ENCODE peak calls at places on chromosomes 5 and 9, in nine cellular contexts. A is heart left ventricle, W is AG04450, N is breast epithelium, Q is lower lobe of right lung, P is GM12878, D is upper lobe of right lung, M is brain microvascular endothelial cell, G is psoas muscle. Y is an unnamed sample. For H3K27me3, the result is how much of the 10 kb centered on the place peaks cover.

GRCh38 chr9:110255417-110256141 is 728 bp downstream of the TXN start:
- DNase-seq in A (peak), W (no peak), N (peak), Q (peak), P (no peak), D (peak), M (peak), G (peak), Y (no peak)

GRCh38 chr5:138900281-138900965 is 25.3 kb upstream of the LRRTM2 start:
- DNase-seq in A (no peak), W (peak), N (no peak), Q (no peak), P (no peak), D (no peak), M (peak), G (no peak), Y (no peak)

GRCh38 chr5:32690153-32690552 is 21.0 kb upstream of the NPR3 start:
- DNase-seq in A (no peak), W (no peak), N (no peak), Q (no peak), P (no peak), D (no peak), M (no peak), G (no peak), Y (no peak)

GRCh38 chr9:120714846-120715231 is 569 bp upstream of the MEGF9 start:
- DNase-seq in A (peak), W (no peak), N (no peak), Q (no peak), P (no peak), D (no peak), M (no peak), G (no peak), Y (no peak)

GRCh38 chr5:172952034-172952511 is 7.2 kb upstream of the RPL26L1 start:
- DNase-seq in A (no peak), W (no peak), N (no peak), Q (no peak), P (no peak), D (no peak), M (no peak), G (no peak), Y (no peak)

GRCh38 chr5:142871056-142871879 is 101.1 kb downstream of the ARHGAP26 start:
- DNase-seq in A (no peak), W (no peak), N (peak), Q (peak), P (no peak), D (no peak), M (no peak), G (no peak), Y (no peak)

GRCh38 chr5:1416856-1417469 is 28.3 kb downstream of the SLC6A3 start:
- DNase-seq in A (no peak), W (no peak), N (no peak), Q (peak), P (no peak), D (peak), M (no peak), G (peak), Y (no peak)

GRCh38 chr9:70979971-70980370 is 141.4 kb downstream of the TRPM3 start:
- DNase-seq in A (no peak), W (no peak), N (no peak), Q (no peak), P (no peak), D (no peak), M (no peak), G (no peak), Y (no peak)

GRCh38 chr9:134189475-134190231 is 25.3 kb upstream of the RNU6ATAC start:
- DNase-seq in A (peak), W (no peak), N (no peak), Q (no peak), P (no peak), D (peak), M (no peak), G (peak), Y (no peak)

GRCh38 chr9:92600075-92600741 is 64.4 kb upstream of the ECM2 start:
- DNase-seq in A (peak), W (no peak), N (no peak), Q (no peak), P (no peak), D (no peak), M (no peak), G (no peak), Y (no peak)

GRCh38 chr5:88734983-88735382 is 148.0 kb downstream of the MEF2C start:
- DNase-seq in A (no peak), W (no peak), N (no peak), Q (no peak), P (peak), D (no peak), M (no peak), G (no peak), Y (no peak)

GRCh38 chr5:116557669-116558271 is 16.9 kb downstream of the SEMA6A start:
- DNase-seq in A (no peak), W (no peak), N (no peak), Q (no peak), P (no peak), D (no peak), M (no peak), G (no peak), Y (no peak)

GRCh38 chr5:95858023-95858461 is 35.5 kb upstream of the GLRX start:
- DNase-seq in A (peak), W (peak), N (no peak), Q (no peak), P (no peak), D (peak), M (peak), G (peak), Y (no peak)

GRCh38 chr9:126395439-126396212 is 69.0 kb downstream of the MVB12B start:
- DNase-seq in A (no peak), W (peak), N (no peak), Q (no peak), P (no peak), D (no peak), M (peak), G (no peak), Y (no peak)

GRCh38 chr5:95917207-95917606 is 44.4 kb downstream of the ELL2 start:
- DNase-seq in A (no peak), W (no peak), N (no peak), Q (no peak), P (no peak), D (no peak), M (no peak), G (no peak), Y (no peak)

GRCh38 chr5:150757087-150757649 is 1.6 kb downstream of the DCTN4 start:
- DNase-seq in A (no peak), W (no peak), N (no peak), Q (no peak), P (no peak), D (no peak), M (no peak), G (no peak), Y (no peak)

GRCh38 chr5:89213584-89213983 is 330.6 kb upstream of the MEF2C start:
- DNase-seq in A (peak), W (peak), N (no peak), Q (no peak), P (no peak), D (no peak), M (peak), G (no peak), Y (no peak)

GRCh38 chr9:137461663-137462395 is 2.7 kb upstream of the NSMF start:
- DNase-seq in A (no peak), W (no peak), N (no peak), Q (peak), P (peak), D (peak), M (no peak), G (peak), Y (peak)

GRCh38 chr5:95850391-95850894 is 27.9 kb upstream of the GLRX start:
- DNase-seq in A (no peak), W (no peak), N (no peak), Q (no peak), P (no peak), D (no peak), M (no peak), G (no peak), Y (no peak)

GRCh38 chr9:74499770-74500583 is 2.8 kb downstream of the RORB start:
- DNase-seq in A (peak), W (no peak), N (no peak), Q (no peak), P (no peak), D (no peak), M (no peak), G (no peak), Y (no peak)

GRCh38 chr9:125931211-125931610 is 184.0 kb downstream of the PBX3 start:
- DNase-seq in A (no peak), W (no peak), N (no peak), Q (no peak), P (no peak), D (no peak), M (no peak), G (no peak), Y (no peak)

GRCh38 chr9:94014066-94014654 is 59.0 kb upstream of the BARX1 start:
- DNase-seq in A (no peak), W (no peak), N (no peak), Q (no peak), P (no peak), D (no peak), M (peak), G (no peak), Y (no peak)

GRCh38 chr5:78323241-78323640 is 28.7 kb upstream of the AP3B1 start:
- DNase-seq in A (no peak), W (no peak), N (no peak), Q (no peak), P (no peak), D (no peak), M (no peak), G (no peak), Y (no peak)

GRCh38 chr5:10987291-10987806 is 226.3 kb upstream of the DAP start:
- DNase-seq in A (no peak), W (no peak), N (no peak), Q (no peak), P (no peak), D (no peak), M (no peak), G (no peak), Y (no peak)

GRCh38 chr5:66653380-66653779 is 57.2 kb downstream of the MAST4 start:
- DNase-seq in A (no peak), W (no peak), N (no peak), Q (no peak), P (no peak), D (no peak), M (peak), G (no peak), Y (no peak)

GRCh38 chr9:127769985-127770904 is 8.2 kb downstream of the SH2D3C start:
- DNase-seq in A (peak), W (no peak), N (no peak), Q (no peak), P (no peak), D (no peak), M (no peak), G (no peak), Y (no peak)

GRCh38 chr9:129108083-129108804 is 2.3 kb downstream of the CRAT start:
- DNase-seq in A (no peak), W (no peak), N (no peak), Q (no peak), P (no peak), D (no peak), M (no peak), G (no peak), Y (no peak)

GRCh38 chr9:2126331-2126789 is 111.2 kb downstream of the SMARCA2 start:
- DNase-seq in A (no peak), W (no peak), N (no peak), Q (no peak), P (no peak), D (no peak), M (no peak), G (peak), Y (no peak)

GRCh38 chr9:2127486-2127885 is 112.3 kb downstream of the SMARCA2 start:
- DNase-seq in A (no peak), W (peak), N (no peak), Q (no peak), P (no peak), D (no peak), M (peak), G (no peak), Y (no peak)

GRCh38 chr9:34145165-34145564 is 18.7 kb upstream of the DCAF12 start:
- DNase-seq in A (no peak), W (no peak), N (no peak), Q (no peak), P (no peak), D (no peak), M (no peak), G (no peak), Y (no peak)

GRCh38 chr9:84993105-84993504 is 323.6 kb downstream of the NTRK2 start:
- DNase-seq in A (no peak), W (no peak), N (no peak), Q (no peak), P (no peak), D (no peak), M (no peak), G (no peak), Y (no peak)

GRCh38 chr9:89009049-89009840 is 18.0 kb downstream of the S1PR3 start:
- DNase-seq in A (no peak), W (no peak), N (peak), Q (no peak), P (no peak), D (no peak), M (no peak), G (no peak), Y (no peak)
- TF ChIP-seq CTCF in A (no peak), W (peak), N (no peak), Q (no peak), P (no peak), D (no peak), M (peak), G (no peak), Y (no peak)

DNA sequence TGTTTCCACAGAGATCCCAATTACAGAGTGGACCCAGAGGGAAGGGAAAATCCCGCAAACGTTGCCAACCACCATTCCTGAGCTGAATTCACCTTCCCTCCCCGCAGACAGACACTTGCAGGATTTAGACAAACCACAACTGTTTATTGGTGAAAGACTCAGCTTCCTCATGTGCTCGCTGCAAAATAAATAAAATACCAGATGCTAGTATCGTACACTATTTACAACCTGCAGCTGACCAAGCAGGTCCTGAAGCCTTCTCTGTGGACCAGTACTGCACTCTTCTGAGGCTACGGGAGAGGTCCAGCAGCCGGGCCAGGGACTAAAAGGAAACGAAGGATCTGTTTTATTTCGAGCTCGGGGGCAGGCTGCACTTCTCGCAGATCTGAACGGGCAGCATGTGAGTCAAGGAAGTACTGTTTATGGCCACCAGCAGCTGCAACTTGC is 2.4 kb downstream of the CCNO start:
- DNase-seq in A (no peak), W (no peak), N (no peak), Q (peak), P (no peak), D (no peak), M (no peak), G (no peak), Y (no peak)
- H3K27me3 ChIP-seq in A (half or more), W (half or more), N (under half), Q (half or more), P (under half), D (half or more), M (half or more), G (half or more), Y (half or more)

DNA sequence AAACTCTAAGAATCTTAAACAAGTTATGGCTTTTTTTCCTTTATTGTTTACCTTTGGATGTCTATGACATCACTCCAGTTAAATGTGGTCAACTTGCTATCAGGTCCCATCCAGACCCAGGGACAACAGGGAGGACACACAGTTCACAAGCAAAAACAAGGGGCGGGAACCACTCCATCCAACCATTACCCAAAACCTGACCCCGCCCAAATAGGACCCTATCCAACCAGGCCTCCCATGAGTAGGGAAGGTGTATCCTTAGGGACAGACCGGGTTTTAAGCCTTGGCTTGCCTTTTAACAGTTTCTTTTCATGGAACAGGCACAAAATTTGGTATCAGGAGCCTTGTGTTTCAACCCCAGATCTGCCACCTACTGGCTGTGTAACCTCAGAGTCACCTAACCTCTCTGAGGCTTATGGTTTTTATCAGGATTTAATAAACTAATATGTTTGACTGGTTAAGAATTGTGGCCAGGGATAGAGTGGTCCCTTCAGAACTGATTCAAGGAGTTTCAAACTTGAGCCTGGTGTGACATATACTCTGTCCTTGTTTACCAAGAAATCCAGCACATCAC is 127.7 kb upstream of the RAD23B start:
- DNase-seq in A (no peak), W (no peak), N (no peak), Q (no peak), P (no peak), D (no peak), M (no peak), G (no peak), Y (no peak)
- TF ChIP-seq CTCF in A (no peak), W (no peak), N (no peak), Q (no peak), P (no peak), D (no peak), M (peak), G (no peak), Y (no peak)

DNA sequence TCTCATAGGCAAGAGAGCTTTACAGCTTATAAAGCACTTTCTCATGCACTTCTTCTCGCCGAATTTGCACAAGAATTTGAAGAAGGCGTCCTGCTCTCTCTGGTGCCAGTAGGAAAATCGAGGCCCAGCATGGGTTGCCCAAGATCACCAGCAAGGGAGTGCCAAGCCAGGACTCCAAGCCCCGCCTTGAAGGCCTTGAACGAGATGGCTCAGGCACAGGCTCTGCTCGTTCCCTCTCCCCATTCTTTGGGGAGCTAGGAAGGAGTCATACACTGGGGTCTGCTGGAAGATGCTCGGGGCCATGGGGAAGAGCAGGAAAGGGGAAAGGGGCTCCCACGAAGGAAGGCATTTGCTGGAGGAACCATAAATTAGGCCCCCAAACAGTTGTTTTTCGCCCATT is 46.7 kb downstream of the PAX5 start:
- DNase-seq in A (no peak), W (no peak), N (no peak), Q (no peak), P (no peak), D (peak), M (no peak), G (no peak), Y (no peak)
- H3K27me3 ChIP-seq in A (half or more), W (half or more), N (half or more), Q (half or more), P (under half), D (half or more), M (half or more), G (under half), Y (half or more)